ENCODE peak calls at places on chromosomes 7 and 10, in seven cellular contexts. U, P, O, G, W, B and Y are unnamed samples.

GRCh38 chr7:96910484-96910883 is 94.9 kb upstream of the DLX6 start:
- DNase-seq in U (no peak), P (no peak), O (peak; percentile 2), G (no peak), W (no peak), B (no peak), Y (peak; percentile 19)

GRCh38 chr10:112260831-112261230 is 22.4 kb upstream of the TECTB start:
- DNase-seq in U (no peak), P (no peak), O (no peak), G (no peak), W (no peak), B (no peak), Y (no peak)

GRCh38 chr7:77826300-77826699 is 27.7 kb downstream of the PHTF2 start:
- DNase-seq in U (no peak), P (no peak), O (no peak), G (no peak), W (no peak), B (no peak), Y (no peak)

GRCh38 chr7:157271991-157272324 is 64.8 kb upstream of the DNAJB6 start:
- DNase-seq in U (no peak), P (no peak), O (peak; percentile 95), G (peak; percentile 76), W (no peak), B (no peak), Y (peak; percentile 58)

GRCh38 chr10:97321032-97321806 is 2.1 kb downstream of the FRAT1 start:
- DNase-seq in U (peak; percentile 34), P (peak; percentile 45), O (no peak), G (no peak), W (peak; percentile 24), B (peak; percentile 28), Y (no peak)

GRCh38 chr7:30029696-30030095 is 1.5 kb downstream of the PLEKHA8 start:
- DNase-seq in U (no peak), P (no peak), O (peak; percentile 44), G (no peak), W (peak; percentile 27), B (peak; percentile 43), Y (no peak)

GRCh38 chr7:123846217-123846891 is 1.4 kb downstream of the HYAL4 start:
- DNase-seq in U (no peak), P (no peak), O (peak; percentile 71), G (no peak), W (no peak), B (no peak), Y (peak; percentile 84)

GRCh38 chr7:130356121-130356759 is 11.6 kb downstream of the CPA5 start:
- DNase-seq in U (peak; percentile 38), P (peak; percentile 67), O (peak; percentile 99), G (no peak), W (no peak), B (no peak), Y (peak; percentile 97)

GRCh38 chr7:47653550-47654351 is 71.8 kb upstream of the TNS3 start:
- DNase-seq in U (no peak), P (no peak), O (peak; percentile 63), G (no peak), W (no peak), B (no peak), Y (peak; percentile 64)

GRCh38 chr10:70778267-70778924 is 6.8 kb downstream of the TBATA start:
- DNase-seq in U (no peak), P (no peak), O (no peak), G (no peak), W (no peak), B (no peak), Y (peak; percentile 60)

GRCh38 chr10:131698232-131698631 is 202.6 kb upstream of the PPP2R2D start:
- DNase-seq in U (no peak), P (no peak), O (no peak), G (no peak), W (no peak), B (no peak), Y (no peak)

GRCh38 chr10:323651-324293 is 188.5 kb downstream of the ZMYND11 start:
- DNase-seq in U (peak; percentile 74), P (no peak), O (peak; percentile 93), G (peak; percentile 53), W (peak; percentile 53), B (peak; percentile 71), Y (peak; percentile 80)

GRCh38 chr7:107559864-107560263 is 3.9 kb downstream of the COG5 start:
- DNase-seq in U (no peak), P (no peak), O (peak; percentile 32), G (no peak), W (no peak), B (no peak), Y (peak; percentile 31)

GRCh38 chr10:126097558-126098215 is 201.3 kb downstream of the FANK1 start:
- DNase-seq in U (no peak), P (no peak), O (no peak), G (no peak), W (no peak), B (no peak), Y (no peak)

GRCh38 chr7:158782638-158783490 is 46.4 kb downstream of the ESYT2 start:
- DNase-seq in U (peak; percentile 55), P (no peak), O (peak; percentile 36), G (no peak), W (no peak), B (peak; percentile 36), Y (peak; percentile 45)

GRCh38 chr7:27113991-27114866 is 11.7 kb upstream of the HOXA2 start:
- DNase-seq in U (no peak), P (peak; percentile 72), O (peak; percentile 68), G (no peak), W (no peak), B (no peak), Y (peak; percentile 55)

GRCh38 chr7:116502201-116503096 is 2.9 kb downstream of the CAV2 start:
- DNase-seq in U (no peak), P (no peak), O (peak; percentile 85), G (no peak), W (no peak), B (no peak), Y (no peak)

GRCh38 chr7:1918063-1918645 is 248.1 kb downstream of the ELFN1 start:
- DNase-seq in U (peak; percentile 12), P (no peak), O (no peak), G (no peak), W (no peak), B (no peak), Y (no peak)

GRCh38 chr10:109978481-109978880 is 29.3 kb upstream of the ADD3 start:
- DNase-seq in U (no peak), P (no peak), O (peak; percentile 52), G (peak; percentile 45), W (peak; percentile 78), B (peak; percentile 82), Y (peak; percentile 48)

GRCh38 chr7:107982463-107982862 is 20.5 kb downstream of the LAMB1 start:
- DNase-seq in U (no peak), P (no peak), O (no peak), G (no peak), W (no peak), B (no peak), Y (no peak)